ENCODE peak calls at places on chromosomes 2 and 18, in six cellular contexts. A, S, O, M, K and N are unnamed samples. For H3K27me3, the result is how much of the 10 kb centered on the place peaks cover.

GRCh38 chr2:37573818-37574388 is 97.5 kb downstream of the CDC42EP3 start:
- DNase-seq in O (no peak), M (no peak), S (peak), K (no peak), A (no peak), N (no peak)

GRCh38 chr2:74778381-74779371 is 55.3 kb upstream of the HK2 start:
- DNase-seq in A (no peak), M (no peak), K (no peak), S (peak), O (no peak), N (peak)

GRCh38 chr2:69770193-69770702 is 28.3 kb downstream of the ANXA4 start:
- DNase-seq in A (peak), S (peak), M (no peak), K (peak), O (no peak), N (no peak)

GRCh38 chr18:13548106-13548819 is 178.1 kb downstream of the FAM210A start:
- DNase-seq in M (no peak), S (no peak), O (no peak), K (no peak), A (no peak), N (no peak)

GRCh38 chr18:7579923-7580542 is 12.9 kb downstream of the PTPRM start:
- DNase-seq in M (no peak), K (no peak), A (no peak), S (no peak), O (no peak), N (no peak)

GRCh38 chr2:18630541-18630940 is 41.2 kb upstream of the NT5C1B start:
- DNase-seq in M (no peak), O (no peak), K (no peak), S (peak), A (no peak), N (no peak)

GRCh38 chr2:108193251-108193650 is 46.5 kb upstream of the SULT1C3 start:
- DNase-seq in M (no peak), O (no peak), S (no peak), A (no peak), K (no peak), N (no peak)

GRCh38 chr18:62637403-62637802 is 77.9 kb upstream of the PHLPP1 start:
- DNase-seq in K (no peak), O (no peak), S (no peak), M (no peak), A (no peak), N (no peak)

GRCh38 chr2:210309546-210310233 is 5.3 kb downstream of the MYL1 start:
- DNase-seq in A (no peak), S (no peak), K (no peak), O (no peak), M (no peak), N (no peak)

GRCh38 chr2:134539946-134540345 is 178.9 kb downstream of the TMEM163 start:
- DNase-seq in M (no peak), A (no peak), K (no peak), S (no peak), O (no peak), N (no peak)

GRCh38 chr2:173829727-173830126 is 135.4 kb downstream of the SP3 start:
- DNase-seq in A (no peak), M (no peak), K (no peak), S (no peak), O (no peak), N (no peak)

GRCh38 chr2:171401947-171402346 is 31.8 kb downstream of the METTL8 start:
- DNase-seq in M (no peak), A (no peak), S (no peak), K (no peak), O (no peak), N (no peak)

GRCh38 chr2:236208281-236208900 is 40.2 kb upstream of the GBX2 start:
- DNase-seq in S (no peak), A (no peak), K (no peak), O (no peak), M (no peak), N (no peak)

GRCh38 chr18:55634545-55634944 is 46.6 kb upstream of the TCF4 start:
- DNase-seq in A (no peak), S (peak), K (no peak), O (no peak), M (no peak), N (no peak)

GRCh38 chr2:160293401-160293911 is 93.4 kb upstream of the ITGB6 start:
- DNase-seq in M (no peak), K (no peak), A (no peak), S (peak), O (no peak), N (no peak)

GRCh38 chr2:202035089-202035940 is 1.7 kb downstream of the FZD7 start:
- DNase-seq in M (peak), A (peak), O (peak), K (peak), S (peak), N (peak)

GRCh38 chr2:8819194-8819593 is 18.2 kb downstream of the KIDINS220 start:
- DNase-seq in M (no peak), O (no peak), S (peak), A (no peak), K (no peak), N (no peak)

GRCh38 chr2:229170171-229170570 is 100.9 kb downstream of the PID1 start:
- DNase-seq in A (no peak), M (no peak), S (no peak), K (no peak), O (no peak), N (no peak)

GRCh38 chr2:104850322-104851184 is 3.4 kb upstream of the POU3F3 start:
- DNase-seq in O (no peak), A (no peak), K (no peak), M (no peak), S (no peak), N (no peak)

GRCh38 chr2:237092920-237093781 is 7.5 kb downstream of the COPS8 start:
- DNase-seq in O (no peak), S (peak), K (peak), M (no peak), A (peak), N (peak)

GRCh38 chr2:213806125-213806726 is 522.0 kb downstream of the SPAG16 start:
- DNase-seq in A (no peak), M (no peak), K (no peak), S (peak), O (no peak), N (no peak)

GRCh38 chr2:239279508-239280295 is 121.1 kb downstream of the HDAC4 start:
- DNase-seq in A (no peak), M (no peak), S (no peak), K (no peak), O (peak), N (peak)

GRCh38 chr2:14551069-14551468 is 81.4 kb upstream of the LRATD1 start:
- DNase-seq in A (no peak), S (no peak), K (no peak), O (no peak), M (no peak), N (no peak)

GRCh38 chr2:224142397-224143312 is 103.6 kb upstream of the SERPINE2 start:
- DNase-seq in K (no peak), A (no peak), S (peak), M (no peak), O (no peak), N (no peak)

GRCh38 chr2:85710687-85711577 is 16.8 kb downstream of the GNLY start:
- DNase-seq in O (peak), A (no peak), S (no peak), M (no peak), K (peak), N (peak)

GRCh38 chr18:69935319-69936190 is 12.1 kb downstream of the CD226 start:
- DNase-seq in O (no peak), K (no peak), M (no peak), S (no peak), A (no peak), N (no peak)

DNA sequence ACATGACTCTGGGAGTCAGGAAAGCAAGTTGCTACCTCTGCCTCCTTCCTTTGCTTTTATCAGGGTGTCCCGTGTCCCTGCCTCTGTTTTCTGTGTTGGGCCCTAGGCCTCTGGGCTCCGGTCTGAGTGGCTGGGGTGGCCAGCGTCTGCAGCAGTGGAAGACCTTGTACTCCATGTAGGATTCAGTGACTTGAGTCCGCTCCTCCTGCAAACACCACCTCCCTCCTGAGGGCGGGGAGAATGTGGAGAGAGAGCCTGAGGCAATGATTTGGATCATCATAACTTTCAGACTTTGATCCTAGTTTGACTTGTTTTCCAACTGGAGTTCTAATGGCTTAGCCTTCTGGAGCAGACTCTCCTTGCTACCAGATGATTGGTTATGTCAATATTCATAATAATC is 30.8 kb downstream of the ATP6V1C2 start:
- DNase-seq in S (no peak), O (no peak), K (no peak), A (no peak), M (no peak), N (no peak)
- TF ChIP-seq CTCF in S (no peak), O (no peak), K (no peak), A (no peak), M (no peak), N (no peak)

DNA sequence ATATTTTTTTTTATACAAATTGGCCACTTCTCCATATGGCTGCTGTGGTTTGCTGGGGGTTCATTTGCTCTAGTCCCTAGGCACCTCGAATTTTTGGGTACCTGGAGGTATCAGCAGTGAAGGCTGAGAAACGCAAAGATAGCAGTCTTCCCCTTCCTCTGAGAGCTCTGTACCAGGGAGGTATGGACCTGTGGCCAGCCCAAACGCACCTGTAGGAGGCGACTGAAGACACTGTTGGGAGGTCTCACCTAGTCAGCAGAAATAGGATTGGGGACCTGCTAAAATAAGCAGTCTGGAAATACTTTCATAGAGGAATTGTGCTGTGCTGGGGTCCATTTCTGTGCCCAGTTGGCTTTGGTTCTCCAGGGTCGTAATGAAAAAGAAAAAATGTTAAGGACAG is 292.2 kb upstream of the CYP26B1 start:
- DNase-seq in O (no peak), M (no peak), A (no peak), K (no peak), S (no peak), N (no peak)
- H3K27me3 ChIP-seq in O (under half), M (under half), A (under half), K (under half), S (under half), N (under half)

DNA sequence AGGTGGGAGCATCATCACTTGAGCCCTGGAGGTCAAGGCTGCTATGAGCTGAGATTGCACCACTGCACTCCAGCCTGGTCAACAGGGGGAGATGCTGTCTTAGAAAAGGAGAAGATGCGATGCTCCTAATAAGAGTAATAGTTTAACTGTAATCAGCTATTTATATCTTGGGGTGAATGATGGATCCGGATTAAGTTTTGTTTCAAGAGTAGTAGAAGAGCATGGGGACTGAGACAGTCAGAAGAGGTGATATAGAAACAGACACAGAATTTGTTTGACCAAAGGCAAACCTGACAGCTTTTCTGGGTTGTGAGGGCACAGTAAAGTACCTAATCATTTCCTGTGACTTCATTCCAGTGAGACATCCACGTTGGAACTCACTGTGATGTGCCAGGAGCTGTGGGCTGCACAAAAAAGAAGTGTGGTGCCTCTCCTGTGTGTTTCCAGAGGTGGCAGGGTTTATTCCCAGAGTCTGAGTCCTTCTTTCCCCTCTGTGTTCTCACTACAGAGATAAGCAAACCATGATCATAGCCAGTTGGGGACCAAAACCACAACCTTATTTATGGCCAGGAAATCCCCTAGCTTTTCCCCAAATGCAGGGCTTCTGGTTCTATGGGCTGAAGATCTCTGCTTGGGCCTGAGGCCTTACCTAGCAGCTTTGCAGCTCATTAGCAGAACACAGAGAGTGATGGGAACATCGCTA is 113.7 kb downstream of the XRCC5 start:
- DNase-seq in A (no peak), S (peak), O (no peak), K (no peak), M (no peak), N (no peak)
- TF ChIP-seq POLR2A in A (no peak), S (no peak), O (no peak), K (no peak), M (no peak), N (no peak)

DNA sequence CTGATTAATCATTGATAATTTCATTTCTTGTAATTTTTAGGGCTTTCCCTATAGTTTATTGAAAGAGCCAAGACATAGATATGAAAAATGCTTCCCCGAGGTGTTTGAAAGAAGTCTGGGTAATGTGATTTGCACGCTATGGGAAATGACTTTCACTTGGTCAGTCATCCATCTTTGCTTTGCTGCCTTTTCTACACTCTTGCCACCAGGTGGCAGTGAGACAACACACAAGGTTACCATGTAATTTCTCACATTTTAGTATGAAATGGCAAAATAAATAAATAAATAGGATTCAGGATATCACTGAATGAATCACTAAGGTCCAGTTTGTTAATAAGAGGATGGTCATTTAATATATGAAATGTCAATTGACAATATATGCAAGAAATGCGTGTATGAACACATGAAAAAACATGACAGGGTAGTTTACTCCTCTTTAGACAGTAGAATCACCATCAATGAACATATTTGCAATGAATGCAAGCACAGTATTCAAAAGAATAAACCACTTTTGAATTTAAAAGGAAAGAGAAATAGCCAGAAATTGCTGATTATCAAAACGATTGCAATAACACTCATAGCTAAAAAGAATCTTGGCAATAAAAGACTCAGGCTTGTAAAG is 52.2 kb upstream of the KCNH7 start:
- DNase-seq in S (peak), M (no peak), K (no peak), O (no peak), A (no peak), N (peak)
- TF ChIP-seq CTCF in S (peak), M (peak), K (peak), O (peak), A (no peak), N (peak)